ENCODE peak calls at places on chromosomes 13 and 19, in four cellular contexts. One of them, this sample, is unnamed.

GRCh38 chr19:16342002-16342715 is 17.5 kb downstream of the KLF2 start:
- DNase-seq in stimulated activated CD8-positive, alpha-beta memory T cell treated with anti-CD3 and anti-CD28 coated beads, Interleukin-7, amount 100 ng/mL, for 1 hour: no peak
- DNase-seq in HTR-8/SVneo: no peak
- DNase-seq in mesothelial cell of epicardium: no peak
- DNase-seq in this sample: no peak

GRCh38 chr19:13082192-13083007 is 20.3 kb downstream of the LYL1 start:
- DNase-seq in stimulated activated CD8-positive, alpha-beta memory T cell treated with anti-CD3 and anti-CD28 coated beads, Interleukin-7, amount 100 ng/mL, for 1 hour: no peak
- DNase-seq in HTR-8/SVneo: peak
- DNase-seq in mesothelial cell of epicardium: no peak
- DNase-seq in this sample: no peak

GRCh38 chr13:101454767-101455166 is 2.3 kb downstream of the ITGBL1 start:
- DNase-seq in stimulated activated CD8-positive, alpha-beta memory T cell treated with anti-CD3 and anti-CD28 coated beads, Interleukin-7, amount 100 ng/mL, for 1 hour: no peak
- DNase-seq in HTR-8/SVneo: no peak
- DNase-seq in mesothelial cell of epicardium: no peak
- DNase-seq in this sample: no peak

GRCh38 chr13:45846681-45847080 is 4.9 kb downstream of the SIAH3 start:
- DNase-seq in stimulated activated CD8-positive, alpha-beta memory T cell treated with anti-CD3 and anti-CD28 coated beads, Interleukin-7, amount 100 ng/mL, for 1 hour: no peak
- DNase-seq in HTR-8/SVneo: no peak
- DNase-seq in mesothelial cell of epicardium: no peak
- DNase-seq in this sample: no peak

GRCh38 chr13:30224732-30225131 is 82.6 kb downstream of the KATNAL1 start:
- DNase-seq in stimulated activated CD8-positive, alpha-beta memory T cell treated with anti-CD3 and anti-CD28 coated beads, Interleukin-7, amount 100 ng/mL, for 1 hour: no peak
- DNase-seq in HTR-8/SVneo: peak
- DNase-seq in mesothelial cell of epicardium: no peak
- DNase-seq in this sample: no peak

GRCh38 chr19:16449330-16449961 is 22.3 kb downstream of the EPS15L1 start:
- DNase-seq in stimulated activated CD8-positive, alpha-beta memory T cell treated with anti-CD3 and anti-CD28 coated beads, Interleukin-7, amount 100 ng/mL, for 1 hour: no peak
- DNase-seq in HTR-8/SVneo: no peak
- DNase-seq in mesothelial cell of epicardium: no peak
- DNase-seq in this sample: no peak

GRCh38 chr13:20416223-20416622 is 109.4 kb downstream of the CRYL1 start:
- DNase-seq in stimulated activated CD8-positive, alpha-beta memory T cell treated with anti-CD3 and anti-CD28 coated beads, Interleukin-7, amount 100 ng/mL, for 1 hour: no peak
- DNase-seq in HTR-8/SVneo: no peak
- DNase-seq in mesothelial cell of epicardium: no peak
- DNase-seq in this sample: no peak

GRCh38 chr13:44703371-44703770 is 127.2 kb upstream of the TSC22D1 start:
- DNase-seq in stimulated activated CD8-positive, alpha-beta memory T cell treated with anti-CD3 and anti-CD28 coated beads, Interleukin-7, amount 100 ng/mL, for 1 hour: no peak
- DNase-seq in HTR-8/SVneo: peak
- DNase-seq in mesothelial cell of epicardium: no peak
- DNase-seq in this sample: no peak

GRCh38 chr13:43009506-43009905 is 13.9 kb upstream of the DNAJC15 start:
- DNase-seq in stimulated activated CD8-positive, alpha-beta memory T cell treated with anti-CD3 and anti-CD28 coated beads, Interleukin-7, amount 100 ng/mL, for 1 hour: no peak
- DNase-seq in HTR-8/SVneo: no peak
- DNase-seq in mesothelial cell of epicardium: no peak
- DNase-seq in this sample: no peak

GRCh38 chr19:4157164-4157563 is 3.7 kb downstream of the CREB3L3 start:
- DNase-seq in stimulated activated CD8-positive, alpha-beta memory T cell treated with anti-CD3 and anti-CD28 coated beads, Interleukin-7, amount 100 ng/mL, for 1 hour: no peak
- DNase-seq in HTR-8/SVneo: no peak
- DNase-seq in mesothelial cell of epicardium: no peak
- DNase-seq in this sample: no peak

GRCh38 chr13:114140131-114140908 is 7.9 kb upstream of the RASA3 start:
- DNase-seq in stimulated activated CD8-positive, alpha-beta memory T cell treated with anti-CD3 and anti-CD28 coated beads, Interleukin-7, amount 100 ng/mL, for 1 hour: no peak
- DNase-seq in HTR-8/SVneo: no peak
- DNase-seq in mesothelial cell of epicardium: no peak
- DNase-seq in this sample: no peak

GRCh38 chr13:64480648-64481047 is 2749.5 kb downstream of the PCDH9 start:
- DNase-seq in stimulated activated CD8-positive, alpha-beta memory T cell treated with anti-CD3 and anti-CD28 coated beads, Interleukin-7, amount 100 ng/mL, for 1 hour: no peak
- DNase-seq in HTR-8/SVneo: no peak
- DNase-seq in mesothelial cell of epicardium: no peak
- DNase-seq in this sample: no peak

GRCh38 chr13:44218501-44219240 is 155.0 kb upstream of the SERP2 start:
- DNase-seq in stimulated activated CD8-positive, alpha-beta memory T cell treated with anti-CD3 and anti-CD28 coated beads, Interleukin-7, amount 100 ng/mL, for 1 hour: no peak
- DNase-seq in HTR-8/SVneo: no peak
- DNase-seq in mesothelial cell of epicardium: no peak
- DNase-seq in this sample: no peak

GRCh38 chr13:46778879-46779278 is 18.1 kb downstream of the ESD start:
- DNase-seq in stimulated activated CD8-positive, alpha-beta memory T cell treated with anti-CD3 and anti-CD28 coated beads, Interleukin-7, amount 100 ng/mL, for 1 hour: no peak
- DNase-seq in HTR-8/SVneo: no peak
- DNase-seq in mesothelial cell of epicardium: no peak
- DNase-seq in this sample: no peak

GRCh38 chr19:16226184-16226591 is 28.5 kb downstream of the AP1M1 start:
- DNase-seq in stimulated activated CD8-positive, alpha-beta memory T cell treated with anti-CD3 and anti-CD28 coated beads, Interleukin-7, amount 100 ng/mL, for 1 hour: no peak
- DNase-seq in HTR-8/SVneo: no peak
- DNase-seq in mesothelial cell of epicardium: no peak
- DNase-seq in this sample: no peak

GRCh38 chr13:104320446-104320845 is 1254.2 kb upstream of the SLC10A2 start:
- DNase-seq in stimulated activated CD8-positive, alpha-beta memory T cell treated with anti-CD3 and anti-CD28 coated beads, Interleukin-7, amount 100 ng/mL, for 1 hour: no peak
- DNase-seq in HTR-8/SVneo: no peak
- DNase-seq in mesothelial cell of epicardium: no peak
- DNase-seq in this sample: no peak

GRCh38 chr13:21240586-21240985 is 64.1 kb downstream of the MRPL57 start:
- DNase-seq in stimulated activated CD8-positive, alpha-beta memory T cell treated with anti-CD3 and anti-CD28 coated beads, Interleukin-7, amount 100 ng/mL, for 1 hour: no peak
- DNase-seq in HTR-8/SVneo: peak
- DNase-seq in mesothelial cell of epicardium: no peak
- DNase-seq in this sample: no peak

GRCh38 chr19:18306209-18306902 is 16.5 kb downstream of the LSM4 start:
- DNase-seq in stimulated activated CD8-positive, alpha-beta memory T cell treated with anti-CD3 and anti-CD28 coated beads, Interleukin-7, amount 100 ng/mL, for 1 hour: no peak
- DNase-seq in HTR-8/SVneo: no peak
- DNase-seq in mesothelial cell of epicardium: no peak
- DNase-seq in this sample: no peak

GRCh38 chr19:35154535-35155406 is at the start of gene FXYD5:
- DNase-seq in stimulated activated CD8-positive, alpha-beta memory T cell treated with anti-CD3 and anti-CD28 coated beads, Interleukin-7, amount 100 ng/mL, for 1 hour: peak
- DNase-seq in HTR-8/SVneo: peak
- DNase-seq in mesothelial cell of epicardium: peak
- DNase-seq in this sample: no peak

GRCh38 chr13:54210397-54211050 is 1181.9 kb downstream of the OLFM4 start:
- DNase-seq in stimulated activated CD8-positive, alpha-beta memory T cell treated with anti-CD3 and anti-CD28 coated beads, Interleukin-7, amount 100 ng/mL, for 1 hour: no peak
- DNase-seq in HTR-8/SVneo: no peak
- DNase-seq in mesothelial cell of epicardium: no peak
- DNase-seq in this sample: no peak

GRCh38 chr19:6481541-6482342 is at the start of gene DENND1C:
- DNase-seq in stimulated activated CD8-positive, alpha-beta memory T cell treated with anti-CD3 and anti-CD28 coated beads, Interleukin-7, amount 100 ng/mL, for 1 hour: no peak
- DNase-seq in HTR-8/SVneo: no peak
- DNase-seq in mesothelial cell of epicardium: no peak
- DNase-seq in this sample: peak

GRCh38 chr13:94433055-94433947 is 46.2 kb downstream of the DCT start:
- DNase-seq in stimulated activated CD8-positive, alpha-beta memory T cell treated with anti-CD3 and anti-CD28 coated beads, Interleukin-7, amount 100 ng/mL, for 1 hour: no peak
- DNase-seq in HTR-8/SVneo: no peak
- DNase-seq in mesothelial cell of epicardium: no peak
- DNase-seq in this sample: peak

GRCh38 chr19:29285878-29286277 is 72.9 kb upstream of the UQCRFS1 start:
- DNase-seq in stimulated activated CD8-positive, alpha-beta memory T cell treated with anti-CD3 and anti-CD28 coated beads, Interleukin-7, amount 100 ng/mL, for 1 hour: no peak
- DNase-seq in HTR-8/SVneo: no peak
- DNase-seq in mesothelial cell of epicardium: peak
- DNase-seq in this sample: peak

GRCh38 chr13:35552172-35552844 is 75.8 kb upstream of the MAB21L1 start:
- DNase-seq in stimulated activated CD8-positive, alpha-beta memory T cell treated with anti-CD3 and anti-CD28 coated beads, Interleukin-7, amount 100 ng/mL, for 1 hour: no peak
- DNase-seq in HTR-8/SVneo: no peak
- DNase-seq in mesothelial cell of epicardium: no peak
- DNase-seq in this sample: no peak

GRCh38 chr19:485583-486236 is 10.6 kb upstream of the MADCAM1 start:
- DNase-seq in stimulated activated CD8-positive, alpha-beta memory T cell treated with anti-CD3 and anti-CD28 coated beads, Interleukin-7, amount 100 ng/mL, for 1 hour: no peak
- DNase-seq in HTR-8/SVneo: no peak
- DNase-seq in mesothelial cell of epicardium: no peak
- DNase-seq in this sample: no peak

This sample was measured in H1.